ENCODE peak calls at places on chromosomes 7 and 10, in six cellular contexts. Z is NCI-H2081 treated with DMSO at 0.1 percent for 48 hours; F is activated CD4-positive, alpha-beta T cell treated with anti-CD3 and anti-CD28 coated beads, Interleukin-2, amount 50 U/mL, for 1 hour; U is posterior cingulate gyrus; N is AG04450; L is NCI-H1092. R is an unnamed sample.

GRCh38 chr10:76318171-76318570 is 886.7 kb downstream of the LRMDA start:
- DNase-seq in Z (no peak), F (no peak), U (no peak), N (no peak), L (no peak), R (no peak)

GRCh38 chr10:28020080-28020860 is 21.4 kb upstream of the ODAD2 start:
- DNase-seq in Z (no peak), F (no peak), U (no peak), N (no peak), L (no peak), R (no peak)

GRCh38 chr7:143375298-143376034 is 5.7 kb upstream of the ZYX start:
- DNase-seq in Z (no peak), F (no peak), U (peak; percentile 58), N (no peak), L (no peak), R (peak; percentile 15)

GRCh38 chr7:143408686-143409551 is at the start of gene EPHA1:
- DNase-seq in Z (peak; percentile 23), F (peak; percentile 49), U (no peak), N (no peak), L (no peak), R (no peak)

GRCh38 chr10:33139191-33139646 is 181.2 kb upstream of the ITGB1 start:
- DNase-seq in Z (no peak), F (peak; percentile 72), U (no peak), N (no peak), L (no peak), R (no peak)

GRCh38 chr10:24237801-24238390 is 29.0 kb downstream of the KIAA1217 start:
- DNase-seq in Z (no peak), F (no peak), U (no peak), N (no peak), L (no peak), R (no peak)

GRCh38 chr10:117373848-117374505 is 1.3 kb downstream of the PDZD8 start:
- DNase-seq in Z (no peak), F (peak; percentile 26), U (peak; percentile 22), N (no peak), L (no peak), R (no peak)

GRCh38 chr10:127990846-127991542 is 84.1 kb downstream of the PTPRE start:
- DNase-seq in Z (no peak), F (no peak), U (no peak), N (no peak), L (no peak), R (no peak)

GRCh38 chr10:77374189-77374656 is 263.4 kb downstream of the KCNMA1 start:
- DNase-seq in Z (no peak), F (no peak), U (no peak), N (peak; percentile 53), L (no peak), R (no peak)

GRCh38 chr7:74287303-74288033 is 1.7 kb upstream of the CLIP2 start:
- DNase-seq in Z (no peak), F (no peak), U (no peak), N (no peak), L (no peak), R (no peak)

GRCh38 chr10:127932521-127933270 is 25.8 kb downstream of the PTPRE start:
- DNase-seq in Z (no peak), F (no peak), U (peak; percentile 39), N (no peak), L (no peak), R (no peak)

GRCh38 chr10:25017661-25018060 is 1.2 kb downstream of the THNSL1 start:
- DNase-seq in Z (no peak), F (no peak), U (no peak), N (no peak), L (no peak), R (no peak)

GRCh38 chr7:94298943-94299342 is 95.8 kb upstream of the COL1A2 start:
- DNase-seq in Z (no peak), F (no peak), U (no peak), N (peak; percentile 68), L (no peak), R (no peak)

GRCh38 chr7:26466007-26466406 is 174.3 kb downstream of the SNX10 start:
- DNase-seq in Z (no peak), F (no peak), U (no peak), N (no peak), L (no peak), R (no peak)

GRCh38 chr10:6748981-6749630 is 169.0 kb upstream of the PRKCQ start:
- DNase-seq in Z (no peak), F (no peak), U (no peak), N (no peak), L (no peak), R (no peak)

GRCh38 chr10:92573091-92573797 is 649 bp downstream of the IDE start:
- DNase-seq in Z (no peak), F (peak; percentile 37), U (peak; percentile 16), N (no peak), L (no peak), R (no peak)

GRCh38 chr10:905503-905902 is 26.0 kb downstream of the LARP4B start:
- DNase-seq in Z (no peak), F (no peak), U (no peak), N (no peak), L (no peak), R (no peak)

GRCh38 chr10:20093600-20093999 is 277.4 kb downstream of the PLXDC2 start:
- DNase-seq in Z (no peak), F (no peak), U (no peak), N (no peak), L (no peak), R (no peak)

GRCh38 chr10:123326674-123327073 is 172.5 kb downstream of the BUB3 start:
- DNase-seq in Z (no peak), F (no peak), U (no peak), N (no peak), L (no peak), R (no peak)

GRCh38 chr10:102009801-102010425 is 46.1 kb downstream of the ARMH3 start:
- DNase-seq in Z (no peak), F (peak; percentile 8), U (peak; percentile 32), N (peak; percentile 87), L (peak; percentile 28), R (peak; percentile 56)

GRCh38 chr7:51860305-51860704 is 543.7 kb upstream of the COBL start:
- DNase-seq in Z (no peak), F (no peak), U (no peak), N (no peak), L (no peak), R (no peak)

GRCh38 chr10:52818019-52818418 is 45.4 kb upstream of the MBL2 start:
- DNase-seq in Z (peak; percentile 13), F (no peak), U (no peak), N (no peak), L (peak; percentile 4), R (no peak)

GRCh38 chr10:69398466-69398865 is 18.3 kb downstream of the TACR2 start:
- DNase-seq in Z (no peak), F (no peak), U (no peak), N (no peak), L (no peak), R (no peak)

GRCh38 chr7:139328375-139328774 is 12.8 kb upstream of the FMC1 start:
- DNase-seq in Z (no peak), F (no peak), U (no peak), N (peak; percentile 67), L (no peak), R (no peak)